ENCODE peak calls at places on chromosome 17, in four cellular contexts. W is OCI-LY7, H is upper lobe of right lung, G is esophagus squamous epithelium. E is an unnamed sample.

GRCh38 chr17:47295874-47296255 is 27.9 kb upstream of the EFCAB13 start:
- DNase-seq in G (no peak), W (no peak), H (no peak), E (no peak)

GRCh38 chr17:72004476-72005331 is 116.1 kb upstream of the SOX9 start:
- DNase-seq in W (no peak), H (no peak), G (no peak), E (no peak)

GRCh38 chr17:83196088-83196765 is 116.8 kb downstream of the METRNL start:
- DNase-seq in H (peak; percentile 62), W (no peak), G (no peak), E (peak; percentile 78)

GRCh38 chr17:8153550-8153956 is 1.3 kb upstream of the PER1 start:
- DNase-seq in W (no peak), G (no peak), H (peak; percentile 82), E (no peak)

GRCh38 chr17:9880582-9880999 is 24.5 kb downstream of the RCVRN start:
- DNase-seq in G (no peak), W (no peak), H (no peak), E (no peak)

GRCh38 chr17:17485420-17485819 is 8.6 kb downstream of the MED9 start:
- DNase-seq in G (no peak), H (peak; percentile 34), W (no peak), E (peak; percentile 29)

GRCh38 chr17:66025551-66025950 is 166.4 kb downstream of the CEP112 start:
- DNase-seq in W (no peak), G (no peak), H (no peak), E (no peak)

GRCh38 chr17:3732171-3732570 is 8.5 kb downstream of the HASPIN start:
- DNase-seq in W (peak; percentile 68), G (no peak), H (no peak), E (no peak)

GRCh38 chr17:38728290-38728831 is 1.8 kb upstream of the CISD3 start:
- DNase-seq in H (no peak), W (peak; percentile 78), G (no peak), E (no peak)

GRCh38 chr17:78466786-78467715 is 88.6 kb downstream of the PGS1 start:
- DNase-seq in H (no peak), W (no peak), G (no peak), E (no peak)
- TF ChIP-seq CTCF in H (no peak), W (no peak), G (no peak), E (no peak)

DNA sequence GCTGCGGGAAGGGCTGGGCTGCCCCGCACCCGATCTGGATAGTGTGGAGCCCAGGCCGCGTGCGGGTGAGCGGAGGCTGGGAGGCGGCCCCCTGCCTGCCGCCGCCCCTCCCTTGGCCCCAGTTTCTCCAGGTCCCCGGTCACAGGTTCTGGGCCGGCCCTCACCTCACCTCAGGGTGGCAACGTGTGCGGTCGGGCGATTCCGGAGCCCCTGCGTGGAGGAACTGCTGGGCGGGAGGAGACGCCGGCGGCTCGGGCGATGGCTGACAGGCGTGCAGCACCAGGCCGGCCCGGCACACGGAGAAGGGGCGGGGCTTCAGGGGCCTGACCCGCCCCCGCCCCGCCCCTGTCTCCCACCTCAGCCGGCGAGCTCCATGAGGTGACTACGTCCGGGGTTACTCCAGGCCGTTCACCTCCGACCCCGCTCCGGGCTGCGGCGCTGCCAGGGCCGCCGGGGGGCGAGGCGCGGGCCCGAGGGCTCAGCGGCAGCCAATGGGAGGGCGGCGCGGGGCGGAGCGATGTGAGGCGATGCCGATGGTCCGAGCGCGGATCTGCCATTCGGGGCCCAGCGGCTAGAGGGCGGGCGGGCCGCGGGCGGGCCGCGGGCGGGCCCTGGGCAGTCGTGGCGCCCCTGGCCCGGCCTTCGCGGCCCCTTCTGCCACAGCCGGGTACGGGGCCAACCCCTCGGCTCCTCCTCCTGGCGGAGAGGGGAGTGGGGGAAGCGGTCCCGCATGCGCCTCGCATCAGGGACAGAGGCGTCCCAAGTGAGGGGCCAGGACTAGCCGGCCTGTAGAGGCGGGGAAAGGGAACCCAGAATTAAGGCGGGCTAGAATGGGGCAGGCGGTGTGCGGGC is 16.7 kb upstream of the C17orf78 start:
- DNase-seq in H (peak; percentile 98), W (peak; percentile 96), G (peak; percentile 64), E (peak; percentile 97)
- TF ChIP-seq CTCF in H (peak; percentile 34), W (peak; percentile 42), G (no peak), E (peak; percentile 73)

DNA sequence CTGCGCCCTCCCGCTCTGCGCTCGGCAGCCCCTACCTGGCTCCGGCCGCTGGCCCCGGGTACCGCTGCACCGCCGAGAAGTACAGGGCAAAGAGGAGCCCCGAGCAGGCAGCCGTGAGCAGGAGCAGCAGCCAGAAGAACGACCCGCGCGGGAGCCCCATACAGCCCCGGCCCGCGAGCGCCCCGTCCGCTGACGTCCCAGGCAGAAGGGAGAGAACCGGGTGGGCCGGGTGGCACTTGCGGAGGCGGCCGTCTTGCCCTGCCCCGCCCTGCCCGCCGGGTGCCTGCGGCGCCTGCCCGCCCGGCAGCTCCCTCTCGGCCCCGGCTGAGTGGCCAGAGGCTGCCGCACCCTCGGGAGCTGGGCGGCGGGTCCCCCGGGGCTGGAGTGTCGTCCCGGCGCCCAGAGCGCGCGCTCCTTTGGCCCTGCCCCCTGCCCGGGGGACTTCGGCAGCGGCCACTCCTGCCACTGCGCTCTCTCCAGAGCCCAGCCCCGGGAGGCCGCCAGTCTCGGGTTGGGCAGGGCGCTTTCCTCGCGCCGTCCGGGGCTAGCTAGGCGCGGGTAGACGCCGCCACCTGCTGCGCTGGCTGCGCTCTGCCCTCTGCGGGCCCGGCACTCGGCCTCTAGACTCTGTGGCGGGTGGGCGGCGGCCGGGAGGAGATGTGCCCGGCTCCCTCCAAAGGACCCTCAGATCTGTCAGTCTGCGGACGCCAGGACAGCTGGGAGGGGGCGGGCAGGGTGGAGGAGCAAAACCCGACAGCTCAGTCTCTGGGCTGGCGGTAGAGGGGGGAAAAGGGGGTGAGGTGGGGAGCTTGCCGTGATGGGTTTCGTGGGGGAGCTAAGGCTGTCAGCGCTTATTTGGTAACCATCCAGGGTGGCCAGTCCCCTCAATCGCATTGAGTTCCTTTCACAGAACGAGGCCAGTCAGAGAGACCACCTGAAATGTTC is at the start of gene ST6GALNAC2:
- DNase-seq in G (no peak), H (peak; percentile 95), W (no peak), E (no peak)
- TF ChIP-seq CTCF in G (no peak), H (peak; percentile 53), W (no peak), E (peak; percentile 56)

GRCh38 chr17:20268700-20269475 is 198.5 kb downstream of the LGALS9B start:
- DNase-seq in G (no peak), H (no peak), W (no peak), E (no peak)
- TF ChIP-seq CTCF in G (no peak), H (no peak), W (no peak), E (no peak)

GRCh38 chr17:6749519-6749918 is 6.3 kb upstream of the XAF1 start:
- DNase-seq in H (no peak), W (peak; percentile 16), G (no peak), E (no peak)
- TF ChIP-seq CTCF in H (no peak), W (peak; percentile 75), G (no peak), E (no peak)